ENCODE peak calls at places on chromosomes 5 and 9, in seven cellular contexts. H, O, J, A, Y, P and E are unnamed samples.
A peak's percentile ranks its signal among the peaks of the same experiment; 100 is the strongest.

GRCh38 chr5:96093890-96094381 is 132.3 kb upstream of the ELL2 start:
- DNase-seq in H (no peak), O (no peak), P (no peak), Y (no peak), A (no peak), J (no peak), E (peak; percentile 50)

GRCh38 chr5:16345454-16345853 is 120.1 kb downstream of the ZNF622 start:
- DNase-seq in P (no peak), J (no peak), H (no peak), O (no peak), A (no peak), Y (no peak), E (peak; percentile 46)

GRCh38 chr9:92444841-92445240 is 20.6 kb upstream of the OMD start:
- DNase-seq in O (no peak), P (no peak), A (no peak), H (no peak), Y (no peak), J (no peak), E (no peak)

GRCh38 chr5:82465235-82465634 is 187.1 kb upstream of the RPS23 start:
- DNase-seq in Y (no peak), O (no peak), H (no peak), J (no peak), P (no peak), A (no peak), E (no peak)

GRCh38 chr9:134324359-134325095 is 1.7 kb upstream of the RXRA start:
- DNase-seq in O (no peak), A (no peak), J (no peak), Y (peak; percentile 35), P (peak; percentile 71), H (no peak), E (no peak)

GRCh38 chr9:94802795-94803194 is 76.3 kb downstream of the AOPEP start:
- DNase-seq in O (no peak), J (peak; percentile 84), Y (peak; percentile 76), A (no peak), H (no peak), P (no peak), E (no peak)

GRCh38 chr5:80959768-80960442 is at the start of gene RASGRF2:
- DNase-seq in Y (peak; percentile 44), P (peak; percentile 88), H (peak; percentile 49), O (no peak), A (peak; percentile 66), J (peak; percentile 78), E (peak; percentile 84)

GRCh38 chr5:2685651-2686050 is 65.8 kb downstream of the IRX2 start:
- DNase-seq in A (no peak), O (no peak), P (no peak), Y (peak; percentile 0), J (no peak), H (no peak), E (peak; percentile 43)

GRCh38 chr5:148850836-148851235 is 24.4 kb downstream of the ADRB2 start:
- DNase-seq in Y (no peak), H (no peak), J (no peak), O (no peak), P (no peak), A (no peak), E (no peak)

GRCh38 chr9:135135927-135136311 is 48.5 kb downstream of the OLFM1 start:
- DNase-seq in P (no peak), O (no peak), H (no peak), Y (no peak), J (no peak), A (no peak), E (no peak)

GRCh38 chr5:25540628-25541027 is 895.9 kb upstream of the CDH10 start:
- DNase-seq in A (no peak), J (peak; percentile 73), Y (no peak), H (no peak), O (no peak), P (no peak), E (no peak)

GRCh38 chr5:68331202-68332108 is 115.9 kb downstream of the PIK3R1 start:
- DNase-seq in Y (peak; percentile 80), A (no peak), P (no peak), H (no peak), O (no peak), J (peak; percentile 57), E (no peak)

GRCh38 chr9:28155671-28156070 is 582.4 kb upstream of the C9orf72 start:
- DNase-seq in H (no peak), P (no peak), Y (no peak), O (no peak), A (no peak), J (peak; percentile 58), E (no peak)

GRCh38 chr5:141957367-141957993 is 522 bp downstream of the PCDH12 start:
- DNase-seq in O (no peak), Y (no peak), P (no peak), J (no peak), H (no peak), A (no peak), E (no peak)

GRCh38 chr9:1267141-1267570 is 217.0 kb downstream of the DMRT2 start:
- DNase-seq in J (no peak), O (no peak), Y (no peak), P (no peak), A (no peak), H (no peak), E (no peak)

GRCh38 chr5:180938294-180938693 is 39.3 kb downstream of the BTNL8 start:
- DNase-seq in P (no peak), A (no peak), H (no peak), J (no peak), Y (no peak), O (no peak), E (no peak)

GRCh38 chr5:180935203-180935602 is 36.2 kb downstream of the BTNL8 start:
- DNase-seq in Y (no peak), O (no peak), A (no peak), H (no peak), P (no peak), J (no peak), E (no peak)

GRCh38 chr5:180932660-180933059 is 33.7 kb downstream of the BTNL8 start:
- DNase-seq in O (no peak), Y (no peak), J (no peak), H (no peak), P (no peak), A (no peak), E (no peak)
- H3K23ac ChIP-seq in O (no peak overlapping the region), Y (no peak overlapping the region), J (no peak overlapping the region), H (no peak overlapping the region), P (no peak overlapping the region), A (no peak overlapping the region), E (no peak overlapping the region)

GRCh38 chr9:89814340-89815040 is 209.7 kb downstream of the GADD45G start:
- DNase-seq in P (no peak), O (no peak), Y (peak; percentile 3), J (peak; percentile 81), H (no peak), A (no peak), E (no peak)
- H3K23ac ChIP-seq in P (no peak overlapping the region), O (no peak overlapping the region), Y (no peak overlapping the region), J (no peak overlapping the region), H (no peak overlapping the region), A (no peak overlapping the region), E (no peak overlapping the region)

GRCh38 chr9:127165096-127165495 is 42.7 kb upstream of the ANGPTL2 start:
- DNase-seq in H (no peak), P (no peak), Y (no peak), A (no peak), O (no peak), J (no peak), E (no peak)

GRCh38 chr9:127163409-127163808 is 41.0 kb upstream of the ANGPTL2 start:
- DNase-seq in A (peak; percentile 19), H (no peak), J (peak; percentile 80), Y (peak; percentile 82), O (no peak), P (no peak), E (no peak)

GRCh38 chr9:127162046-127162445 is 39.6 kb upstream of the ANGPTL2 start:
- DNase-seq in J (peak; percentile 53), P (no peak), O (no peak), Y (peak; percentile 54), H (no peak), A (no peak), E (peak; percentile 31)

GRCh38 chr9:127161081-127161621 is 38.7 kb upstream of the ANGPTL2 start:
- DNase-seq in Y (no peak), J (no peak), H (no peak), P (no peak), A (peak; percentile 18), O (no peak), E (no peak)

GRCh38 chr9:127162567-127163365 is 40.3 kb upstream of the ANGPTL2 start:
- DNase-seq in A (peak; percentile 19), O (no peak), P (no peak), Y (no peak), H (no peak), J (no peak), E (no peak)
- H3K23ac ChIP-seq in A (no peak overlapping the region), O (no peak overlapping the region), P (no peak overlapping the region), Y (no peak overlapping the region), H (no peak overlapping the region), J (peak overlapping the region; percentile 85), E (no peak overlapping the region)

GRCh38 chr5:145764325-145764724 is 70.8 kb downstream of the PRELID2 start:
- DNase-seq in Y (peak; percentile 45), H (no peak), O (no peak), J (no peak), P (no peak), A (no peak), E (no peak)

GRCh38 chr5:145761282-145761681 is 73.9 kb downstream of the PRELID2 start:
- DNase-seq in A (no peak), H (no peak), J (no peak), P (no peak), O (no peak), Y (no peak), E (no peak)

GRCh38 chr5:145762833-145763232 is 72.3 kb downstream of the PRELID2 start:
- DNase-seq in H (no peak), J (no peak), P (no peak), A (no peak), O (no peak), Y (no peak), E (no peak)

GRCh38 chr5:145760660-145761059 is 74.5 kb downstream of the PRELID2 start:
- DNase-seq in H (no peak), J (no peak), Y (no peak), O (no peak), P (no peak), A (no peak), E (no peak)
- H3K23ac ChIP-seq in H (no peak overlapping the region), J (no peak overlapping the region), Y (no peak overlapping the region), O (no peak overlapping the region), P (no peak overlapping the region), A (no peak overlapping the region), E (no peak overlapping the region)

GRCh38 chr5:137791803-137792202 is 37.6 kb upstream of the HNRNPA0 start:
- DNase-seq in O (no peak), A (no peak), P (no peak), H (no peak), J (no peak), Y (no peak), E (no peak)

GRCh38 chr5:137791387-137791786 is 37.2 kb upstream of the HNRNPA0 start:
- DNase-seq in Y (no peak), H (no peak), J (no peak), O (no peak), A (no peak), P (no peak), E (no peak)

GRCh38 chr5:137792291-137792690 is 38.1 kb upstream of the HNRNPA0 start:
- DNase-seq in H (no peak), J (no peak), Y (no peak), P (no peak), A (no peak), O (no peak), E (no peak)

GRCh38 chr5:137796279-137796678 is 42.1 kb upstream of the HNRNPA0 start:
- DNase-seq in O (no peak), A (no peak), J (no peak), H (no peak), Y (no peak), P (no peak), E (no peak)

GRCh38 chr5:137794863-137795262 is 40.7 kb upstream of the HNRNPA0 start:
- DNase-seq in J (no peak), O (peak; percentile 2), Y (no peak), A (peak; percentile 45), P (no peak), H (no peak), E (peak; percentile 46)
- H3K23ac ChIP-seq in J (no peak overlapping the region), O (no peak overlapping the region), Y (no peak overlapping the region), A (no peak overlapping the region), P (no peak overlapping the region), H (no peak overlapping the region), E (no peak overlapping the region)